ENCODE peak calls at places on chromosomes 5 and 9, in six cellular contexts. P is H1, Q is HCT116, J is GM23248, Y is neural progenitor cell, Z is hepatocyte. F is an unnamed sample.

GRCh38 chr5:126335871-126336270 is 87.3 kb upstream of the GRAMD2B start:
- DNase-seq in P (no peak), Y (no peak), Z (no peak), Q (no peak), J (no peak), F (no peak)

GRCh38 chr5:150999704-151000452 is 20.5 kb upstream of the GPX3 start:
- DNase-seq in J (no peak), Q (no peak), P (peak; percentile 27), Y (no peak), Z (peak; percentile 26), F (no peak)

GRCh38 chr5:177339107-177339638 is 12.3 kb downstream of the LMAN2 start:
- DNase-seq in Y (no peak), J (no peak), Z (no peak), Q (no peak), P (no peak), F (no peak)

GRCh38 chr5:175654346-175654745 is 3.5 kb upstream of the HRH2 start:
- DNase-seq in Z (no peak), Y (no peak), J (no peak), P (no peak), Q (no peak), F (no peak)

GRCh38 chr5:110716247-110717245 is 9.9 kb downstream of the TMEM232 start:
- DNase-seq in J (no peak), Q (no peak), Z (no peak), Y (no peak), P (no peak), F (no peak)

GRCh38 chr5:180353226-180353962 is at the start of gene GFPT2:
- DNase-seq in Q (no peak), Y (peak; percentile 97), P (peak; percentile 91), Z (peak; percentile 88), J (peak; percentile 89), F (peak; percentile 77)

GRCh38 chr5:126119894-126120442 is 303.2 kb upstream of the GRAMD2B start:
- DNase-seq in Y (no peak), Z (no peak), P (no peak), J (peak; percentile 20), Q (no peak), F (no peak)

GRCh38 chr9:87667164-87667738 is 58.7 kb upstream of the CTSL start:
- DNase-seq in Y (peak; percentile 87), J (peak; percentile 20), Q (peak; percentile 23), Z (peak; percentile 86), P (peak; percentile 68), F (no peak)

GRCh38 chr9:134331186-134332025 is 5.2 kb downstream of the RXRA start:
- DNase-seq in Y (no peak), Z (no peak), P (no peak), J (no peak), Q (no peak), F (no peak)

GRCh38 chr9:78958887-78959286 is 612.9 kb upstream of the TLE4 start:
- DNase-seq in Y (no peak), P (no peak), J (no peak), Q (peak; percentile 10), Z (no peak), F (no peak)

GRCh38 chr5:103394676-103395075 is 136.1 kb downstream of the MACIR start:
- DNase-seq in Z (no peak), J (no peak), P (no peak), Y (no peak), Q (no peak), F (no peak)

GRCh38 chr5:125256296-125256695 is 509.9 kb upstream of the ZNF608 start:
- DNase-seq in Z (no peak), P (no peak), Q (no peak), Y (no peak), J (no peak), F (no peak)

GRCh38 chr9:93023521-93023815 is 35.0 kb upstream of the SUSD3 start:
- DNase-seq in Y (no peak), Z (no peak), Q (no peak), P (no peak), J (no peak), F (no peak)

GRCh38 chr9:93899609-93900435 is 55.3 kb downstream of the BARX1 start:
- DNase-seq in J (no peak), Y (no peak), P (peak; percentile 34), Z (no peak), Q (no peak), F (no peak)

GRCh38 chr5:56838409-56839039 is 23.2 kb downstream of the MAP3K1 start:
- DNase-seq in Q (no peak), P (no peak), J (peak; percentile 76), Y (peak; percentile 65), Z (peak; percentile 47), F (peak; percentile 64)

GRCh38 chr5:175517824-175518450 is 39.6 kb downstream of the SFXN1 start:
- DNase-seq in Q (peak; percentile 8), Z (peak; percentile 33), Y (no peak), P (no peak), J (peak; percentile 87), F (peak; percentile 5)

GRCh38 chr5:137737349-137738256 is 1.7 kb upstream of the KLHL3 start:
- DNase-seq in Y (no peak), Z (no peak), Q (no peak), J (peak; percentile 54), P (no peak), F (peak; percentile 86)

GRCh38 chr5:146447734-146448380 is 724 bp downstream of the TCERG1 start:
- DNase-seq in Q (no peak), Z (peak; percentile 37), J (peak; percentile 70), P (no peak), Y (no peak), F (peak; percentile 67)

GRCh38 chr9:98917691-98918487 is 25.8 kb upstream of the COL15A1 start:
- DNase-seq in P (no peak), Z (no peak), Y (no peak), Q (no peak), J (no peak), F (no peak)

GRCh38 chr5:59356813-59357381 is 536.6 kb downstream of the PDE4D start:
- DNase-seq in P (peak; percentile 56), J (no peak), Q (no peak), Y (peak; percentile 70), Z (peak; percentile 35), F (no peak)

GRCh38 chr5:107505763-107506534 is 164.8 kb downstream of the EFNA5 start:
- DNase-seq in Z (no peak), P (no peak), J (no peak), Q (no peak), Y (peak; percentile 22), F (no peak)

GRCh38 chr9:1460143-1460769 is 410.1 kb downstream of the DMRT2 start:
- DNase-seq in P (no peak), Q (no peak), Y (no peak), Z (no peak), J (peak; percentile 18), F (peak; percentile 47)

GRCh38 chr9:111483419-111483861 is 743 bp downstream of the ECPAS start:
- DNase-seq in Y (no peak), P (no peak), Q (no peak), J (peak; percentile 79), Z (peak; percentile 83), F (peak; percentile 31)

GRCh38 chr5:118603278-118603677 is 385.1 kb downstream of the DTWD2 start:
- DNase-seq in J (no peak), Y (no peak), Q (no peak), Z (no peak), P (no peak), F (no peak)

DNA sequence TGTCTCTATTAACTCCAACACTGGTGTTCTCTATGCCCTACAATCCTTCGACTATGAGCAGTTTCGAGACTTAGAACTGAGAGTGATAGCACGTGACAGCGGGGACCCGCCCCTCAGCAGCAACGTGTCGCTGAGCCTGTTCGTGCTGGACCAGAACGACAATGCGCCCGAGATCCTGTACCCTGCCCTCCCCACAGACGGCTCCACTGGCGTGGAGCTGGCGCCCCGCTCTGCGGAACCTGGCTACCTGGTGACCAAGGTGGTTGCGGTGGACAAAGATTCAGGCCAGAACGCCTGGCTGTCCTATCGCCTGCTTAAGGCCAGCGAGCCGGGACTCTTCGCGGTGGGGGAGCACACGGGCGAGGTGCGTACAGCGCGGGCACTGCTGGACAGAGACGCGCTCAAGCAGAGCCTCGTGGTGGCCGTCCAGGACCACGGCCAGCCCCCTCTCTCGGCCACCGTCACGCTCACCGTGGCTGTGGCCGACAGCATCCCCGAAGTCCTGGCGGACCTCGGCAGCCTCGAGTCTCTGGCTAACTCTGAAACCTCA is 2.0 kb downstream of the PCDHGA11 start:
- DNase-seq in P (no peak), Y (no peak), Z (no peak), Q (no peak), J (no peak), F (no peak)
- H3K9me3 ChIP-seq in P (peaks cover 49% of the 10 kb centered on the region), Y (peaks cover 84% of the 10 kb centered on the region), Z (peaks cover 90% of the 10 kb centered on the region), Q (peaks cover 22% of the 10 kb centered on the region), J (no peaks in the 10 kb centered on the region), F (no peaks in the 10 kb centered on the region)

DNA sequence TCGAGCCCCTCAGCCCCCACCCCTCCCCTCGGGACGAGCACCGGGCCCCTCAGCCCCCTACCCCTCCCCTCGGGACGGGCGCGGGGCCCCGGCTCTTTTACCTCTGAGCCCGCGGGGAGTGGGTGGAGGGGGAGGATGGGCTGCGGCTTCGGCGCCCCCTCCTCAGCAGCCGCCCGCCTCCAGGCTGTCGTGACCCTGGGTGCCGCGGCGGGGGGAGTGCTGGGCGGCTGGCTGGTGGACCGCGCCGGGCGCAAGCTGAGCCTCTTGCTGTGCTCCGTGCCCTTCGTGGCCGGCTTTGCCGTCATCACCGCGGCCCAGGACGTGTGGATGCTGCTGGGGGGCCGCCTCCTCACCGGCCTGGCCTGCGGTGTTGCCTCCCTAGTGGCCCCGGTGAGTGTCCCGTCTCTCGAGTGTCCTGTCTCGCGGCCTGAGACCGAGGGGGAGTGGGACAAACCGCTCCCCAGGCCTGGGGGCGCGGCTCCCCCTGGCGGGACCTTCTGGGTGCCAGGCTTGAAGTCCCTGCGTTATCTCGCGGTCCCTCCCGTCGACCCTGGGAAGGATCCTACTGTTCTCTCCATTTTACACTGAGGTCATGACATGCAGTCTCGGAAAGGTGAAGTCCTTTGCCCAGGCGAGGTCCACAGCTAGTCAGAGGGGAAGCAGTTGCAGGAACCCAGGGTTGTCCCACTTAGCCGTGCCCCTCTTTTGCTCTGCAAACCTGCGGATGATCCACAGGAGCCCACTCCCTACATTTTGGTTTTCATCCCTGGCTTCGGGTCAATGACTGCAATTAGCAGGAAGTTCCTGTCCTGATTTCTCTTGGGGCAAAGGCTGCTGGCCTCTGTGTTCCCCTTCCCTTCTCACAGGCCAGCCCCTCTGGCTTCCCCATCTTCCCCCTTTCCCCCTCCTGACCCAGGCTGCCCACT is 1.0 kb downstream of the SLC2A8 start:
- DNase-seq in J (peak; percentile 62), P (peak; percentile 64), Y (peak; percentile 71), Q (no peak), Z (peak; percentile 81), F (peak; percentile 36)
- H2AFZ ChIP-seq in J (peak overlapping the region; percentile 65), P (no peak overlapping the region), Y (no peak overlapping the region), Q (no peak overlapping the region), Z (peak overlapping the region; percentile 0), F (peak overlapping the region; percentile 69)

GRCh38 chr5:92552206-92553160 is 1028.5 kb downstream of the NR2F1-AS1 start:
- DNase-seq in P (no peak), Z (peak; percentile 35), Y (no peak), J (peak; percentile 96), Q (peak; percentile 89), F (peak; percentile 88)
- H3K4me3 ChIP-seq in P (no peak overlapping the region), Z (no peak overlapping the region), Y (no peak overlapping the region), J (peak overlapping the region; percentile 45), Q (peak overlapping the region; percentile 47), F (no peak overlapping the region)

GRCh38 chr9:113012492-113012891 is 500 bp upstream of the ZNF883 start:
- DNase-seq in J (peak; percentile 14), Z (no peak), Q (no peak), Y (no peak), P (no peak), F (no peak)
- H3K9me3 ChIP-seq in J (no peaks in the 10 kb centered on the region), Z (no peaks in the 10 kb centered on the region), Q (no peaks in the 10 kb centered on the region), Y (no peaks in the 10 kb centered on the region), P (no peaks in the 10 kb centered on the region), F (no peaks in the 10 kb centered on the region)

GRCh38 chr5:65055938-65056337 is 287.2 kb downstream of the CWC27 start:
- DNase-seq in P (no peak), Y (no peak), Z (no peak), Q (no peak), J (no peak), F (no peak)
- H2AFZ ChIP-seq in P (no peak overlapping the region), Y (no peak overlapping the region), Z (no peak overlapping the region), Q (no peak overlapping the region), J (peak overlapping the region; percentile 20), F (no peak overlapping the region)